ENCODE peak calls at places on chromosomes 11 and 22, in ten cellular contexts. D, K, J, T, A, P, V, C, M and W are unnamed samples.

GRCh38 chr11:64459016-64459415 is 100.1 kb downstream of the RPS6KA4 start:
- DNase-seq in T (no peak), P (no peak), M (peak; percentile 20), J (no peak), D (no peak), V (peak; percentile 32), C (no peak), A (peak; percentile 1), K (no peak), W (no peak)

GRCh38 chr22:17926516-17926915 is 97.8 kb downstream of the MICAL3 start:
- DNase-seq in D (no peak), K (no peak), J (no peak), C (no peak), A (no peak), P (no peak), T (no peak), M (no peak), V (no peak), W (no peak)

GRCh38 chr11:134905513-134905912 is 493.5 kb upstream of the B3GAT1 start:
- DNase-seq in V (no peak), C (peak; percentile 61), A (no peak), T (no peak), M (no peak), K (no peak), J (no peak), P (no peak), D (peak; percentile 46), W (no peak)

GRCh38 chr11:113874920-113875413 is 405 bp downstream of the USP28 start:
- DNase-seq in T (no peak), J (no peak), D (no peak), C (no peak), K (no peak), P (no peak), V (no peak), A (peak; percentile 62), M (no peak), W (no peak)

GRCh38 chr11:76624515-76625379 is 45.8 kb downstream of the LRRC32 start:
- DNase-seq in C (no peak), J (no peak), V (no peak), P (no peak), K (no peak), T (no peak), M (no peak), A (no peak), D (no peak), W (no peak)

GRCh38 chr11:35257287-35257686 is 118.3 kb downstream of the CD44 start:
- DNase-seq in C (no peak), M (no peak), J (no peak), A (no peak), K (no peak), T (no peak), D (no peak), V (no peak), P (no peak), W (no peak)

GRCh38 chr11:108973402-108974119 is 308.7 kb downstream of the DDX10 start:
- DNase-seq in K (no peak), M (peak; percentile 61), C (no peak), A (peak; percentile 57), V (no peak), T (peak; percentile 66), J (no peak), D (no peak), P (peak; percentile 60), W (no peak)

GRCh38 chr22:38704568-38705234 is 1.0 kb upstream of the GTPBP1 start:
- DNase-seq in T (no peak), J (no peak), C (no peak), A (no peak), K (no peak), P (no peak), M (peak; percentile 24), D (no peak), V (no peak), W (no peak)

GRCh38 chr22:24928322-24928721 is 18.2 kb downstream of the LHFPL7 start:
- DNase-seq in M (no peak), K (no peak), A (no peak), D (no peak), T (no peak), J (no peak), P (no peak), C (no peak), V (no peak), W (no peak)

GRCh38 chr22:24925586-24926427 is 20.7 kb downstream of the LHFPL7 start:
- DNase-seq in V (no peak), C (no peak), A (no peak), D (no peak), M (no peak), K (no peak), J (no peak), P (no peak), T (no peak), W (no peak)

GRCh38 chr22:24926849-24927579 is 19.5 kb downstream of the LHFPL7 start:
- DNase-seq in V (no peak), D (no peak), P (no peak), C (no peak), M (no peak), T (no peak), A (peak; percentile 9), J (no peak), K (no peak), W (no peak)

GRCh38 chr22:24930678-24931077 is 15.8 kb downstream of the LHFPL7 start:
- DNase-seq in K (no peak), M (no peak), C (no peak), J (no peak), T (no peak), A (no peak), V (no peak), P (no peak), D (no peak), W (no peak)

DNA sequence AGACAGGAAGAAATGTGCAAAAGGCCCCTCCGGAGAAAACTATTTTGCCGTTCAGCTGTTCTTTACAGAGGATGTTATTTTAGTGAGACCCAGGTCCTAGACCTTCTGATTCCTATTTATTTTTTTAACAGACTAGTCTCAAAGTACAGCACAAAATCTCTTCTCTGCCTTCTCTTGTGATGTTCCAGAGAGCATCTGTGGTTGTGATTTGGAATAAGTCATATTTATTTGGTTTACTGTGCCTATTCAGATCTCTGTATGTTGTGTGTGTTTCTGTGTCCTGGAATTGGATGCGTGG is 20.1 kb downstream of the LHFPL7 start:
- DNase-seq in T (no peak), P (no peak), K (no peak), D (no peak), M (no peak), V (no peak), C (no peak), A (no peak), J (no peak), W (no peak)
- H3K4me3 ChIP-seq in T (no peak overlapping the region), P (no peak overlapping the region), K (no peak overlapping the region), D (no peak overlapping the region), M (no peak overlapping the region), V (no peak overlapping the region), C (no peak overlapping the region), A (no peak overlapping the region), J (no peak overlapping the region), W (no peak overlapping the region)

GRCh38 chr22:22683668-22684361 is 39.4 kb downstream of the GGTLC2 start:
- DNase-seq in T (no peak), D (no peak), K (no peak), A (no peak), M (no peak), V (no peak), P (no peak), J (no peak), C (no peak), W (no peak)
- H3K4me1 ChIP-seq in T (peaks cover 45% of the 10 kb centered on the region), D (no peaks in the 10 kb centered on the region), K (no peaks in the 10 kb centered on the region), A (peaks cover 32% of the 10 kb centered on the region), M (no peaks in the 10 kb centered on the region), V (peaks cover 12% of the 10 kb centered on the region), P (peaks cover 23% of the 10 kb centered on the region), J (peaks cover 3% of the 10 kb centered on the region), C (no peaks in the 10 kb centered on the region), W (peaks cover 4% of the 10 kb centered on the region)

GRCh38 chr11:102435688-102436087 is 16.9 kb downstream of the TMEM123 start:
- DNase-seq in A (no peak), P (no peak), K (no peak), J (no peak), D (no peak), M (no peak), V (no peak), C (no peak), T (no peak), W (no peak)

GRCh38 chr11:102437026-102437425 is 15.5 kb downstream of the TMEM123 start:
- DNase-seq in C (no peak), A (no peak), J (no peak), P (no peak), D (no peak), M (no peak), T (no peak), V (no peak), K (no peak), W (no peak)

GRCh38 chr11:102438311-102439062 is 14.1 kb downstream of the TMEM123 start:
- DNase-seq in V (no peak), M (no peak), A (no peak), C (no peak), D (no peak), K (no peak), P (no peak), T (no peak), J (no peak), W (no peak)

GRCh38 chr11:102436546-102436945 is 16.0 kb downstream of the TMEM123 start:
- DNase-seq in D (no peak), C (no peak), A (no peak), J (no peak), P (peak; percentile 89), K (no peak), V (no peak), M (peak; percentile 58), T (no peak), W (no peak)

DNA sequence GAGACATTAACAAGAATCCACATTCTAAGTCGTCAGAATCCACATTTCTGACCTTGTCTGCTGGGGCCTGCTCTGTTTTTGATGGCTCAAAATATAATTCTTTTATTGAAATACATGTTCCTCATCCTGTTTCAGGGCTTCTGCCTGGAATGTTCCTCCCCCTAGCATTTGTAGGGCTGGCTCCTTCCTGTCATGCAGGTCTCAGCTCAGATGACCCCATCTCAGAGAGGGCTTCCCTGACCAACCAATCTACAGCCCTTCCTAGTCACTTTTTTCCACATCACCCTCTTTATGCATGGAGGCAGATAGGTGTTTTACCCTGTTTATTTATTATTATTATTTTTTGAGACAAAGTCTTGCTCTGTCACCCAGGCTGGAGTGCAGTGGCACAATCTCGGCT is 14.8 kb downstream of the TMEM123 start:
- DNase-seq in V (no peak), T (no peak), D (no peak), C (no peak), J (no peak), M (no peak), P (no peak), K (no peak), A (no peak), W (no peak)
- H3K4me3 ChIP-seq in V (no peak overlapping the region), T (no peak overlapping the region), D (no peak overlapping the region), C (no peak overlapping the region), J (no peak overlapping the region), M (no peak overlapping the region), P (no peak overlapping the region), K (no peak overlapping the region), A (no peak overlapping the region), W (no peak overlapping the region)

DNA sequence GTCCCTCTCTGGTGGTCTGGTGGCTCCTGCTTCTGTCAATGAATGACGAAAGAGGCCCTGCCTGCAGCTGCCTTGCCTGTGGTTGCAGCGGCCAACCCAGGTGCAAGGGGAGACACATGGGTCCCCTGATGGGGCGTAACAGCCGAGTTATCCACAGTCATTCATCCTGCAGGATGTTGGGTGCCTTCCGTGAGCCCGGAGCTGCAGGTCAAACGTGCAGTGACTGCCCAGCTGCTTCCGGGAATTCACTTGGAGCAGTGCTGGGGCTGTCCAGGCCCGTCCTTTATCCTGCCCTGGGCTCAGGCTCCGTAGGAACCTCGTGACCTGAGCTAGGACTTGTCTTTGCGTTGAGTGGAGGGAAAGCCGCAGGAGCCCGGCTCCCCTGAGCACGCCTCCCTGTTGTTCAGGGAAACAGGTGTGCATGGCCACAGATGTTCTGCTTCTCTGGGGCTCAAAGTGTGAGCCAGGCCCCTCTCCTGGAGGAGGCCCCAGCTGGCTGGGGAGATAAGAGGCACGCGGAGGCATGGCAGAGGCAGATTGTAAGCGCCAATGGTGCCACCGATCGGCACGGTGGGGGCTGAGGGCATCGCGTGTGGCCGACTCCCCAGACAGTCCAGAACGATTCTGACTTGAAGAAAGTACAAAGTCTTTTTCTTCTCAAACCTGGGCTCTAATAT is 635.4 kb downstream of the BRD1 start:
- DNase-seq in A (no peak), V (peak; percentile 52), T (no peak), M (no peak), J (no peak), C (no peak), P (no peak), K (no peak), D (no peak), W (peak; percentile 10)
- H3K4me1 ChIP-seq in A (no peaks in the 10 kb centered on the region), V (no peaks in the 10 kb centered on the region), T (no peaks in the 10 kb centered on the region), M (no peaks in the 10 kb centered on the region), J (no peaks in the 10 kb centered on the region), C (no peaks in the 10 kb centered on the region), P (no peaks in the 10 kb centered on the region), K (no peaks in the 10 kb centered on the region), D (peaks cover 8% of the 10 kb centered on the region), W (no peaks in the 10 kb centered on the region)